ENCODE peak calls at places on chromosomes 11 and 22, in ten cellular contexts. G is C1 segment of cervical spinal cord; N is GM19239; X is AG04450; P is EH; L is tibial nerve; V is epithelial cell of esophagus; C is effector memory CD4-positive, alpha-beta T cell; O is caudate nucleus; R is pons. D is an unnamed sample.

GRCh38 chr11:131745405-131745804 is 375.0 kb downstream of the NTM start:
- DNase-seq in G (no peak), N (no peak), X (no peak), P (peak), L (no peak), V (peak), C (no peak), O (no peak), R (no peak), D (no peak)

GRCh38 chr11:71935338-71935925 is 6.6 kb downstream of the RNF121 start:
- DNase-seq in G (no peak), N (no peak), X (no peak), P (no peak), L (no peak), V (no peak), C (no peak), O (no peak), R (no peak), D (no peak)

GRCh38 chr11:62552931-62553838 is 6.6 kb upstream of the AHNAK start:
- DNase-seq in G (peak), N (no peak), X (peak), P (peak), L (peak), V (peak), C (peak), O (no peak), R (no peak), D (peak)

GRCh38 chr11:15627560-15627959 is 512.8 kb downstream of the INSC start:
- DNase-seq in G (no peak), N (no peak), X (peak), P (peak), L (no peak), V (peak), C (no peak), O (no peak), R (no peak), D (no peak)

GRCh38 chr22:36364255-36365019 is 23.3 kb downstream of the MYH9 start:
- DNase-seq in G (no peak), N (no peak), X (no peak), P (no peak), L (no peak), V (no peak), C (no peak), O (no peak), R (no peak), D (no peak)

GRCh38 chr11:62444835-62445234 is 26.0 kb downstream of the SCGB1A1 start:
- DNase-seq in G (no peak), N (no peak), X (no peak), P (no peak), L (no peak), V (no peak), C (no peak), O (no peak), R (no peak), D (no peak)

GRCh38 chr11:41177791-41178190 is 281.7 kb downstream of the LRRC4C start:
- DNase-seq in G (no peak), N (no peak), X (no peak), P (no peak), L (no peak), V (no peak), C (no peak), O (no peak), R (no peak), D (no peak)

GRCh38 chr11:73185680-73186293 is 32.3 kb upstream of the P2RY2 start:
- DNase-seq in G (no peak), N (no peak), X (peak), P (peak), L (no peak), V (peak), C (no peak), O (no peak), R (no peak), D (peak)

GRCh38 chr11:76251576-76251975 is 45.3 kb upstream of the WNT11 start:
- DNase-seq in G (no peak), N (no peak), X (no peak), P (no peak), L (no peak), V (no peak), C (no peak), O (no peak), R (no peak), D (no peak)

GRCh38 chr11:23311986-23312940 is 452.0 kb upstream of the CCDC179 start:
- DNase-seq in G (no peak), N (no peak), X (no peak), P (peak), L (no peak), V (peak), C (no peak), O (no peak), R (no peak), D (no peak)

GRCh38 chr11:78841451-78842060 is 266.9 kb upstream of the NARS2 start:
- DNase-seq in G (no peak), N (no peak), X (no peak), P (no peak), L (no peak), V (peak), C (no peak), O (no peak), R (no peak), D (no peak)

GRCh38 chr11:27972432-27973170 is 135.4 kb downstream of the KIF18A start:
- DNase-seq in G (no peak), N (no peak), X (no peak), P (peak), L (no peak), V (peak), C (no peak), O (no peak), R (no peak), D (no peak)

GRCh38 chr11:2092956-2093412 is 46.2 kb downstream of the IGF2 start:
- DNase-seq in G (no peak), N (no peak), X (no peak), P (peak), L (no peak), V (peak), C (peak), O (no peak), R (peak), D (peak)

GRCh38 chr11:33674035-33674814 is 26.4 kb downstream of the C11orf91 start:
- DNase-seq in G (no peak), N (no peak), X (peak), P (peak), L (no peak), V (no peak), C (no peak), O (no peak), R (no peak), D (no peak)

GRCh38 chr11:10139656-10140055 is 154.4 kb downstream of the SBF2 start:
- DNase-seq in G (no peak), N (no peak), X (no peak), P (peak), L (no peak), V (peak), C (no peak), O (no peak), R (no peak), D (no peak)

GRCh38 chr11:115255006-115255762 is 249.0 kb downstream of the CADM1 start:
- DNase-seq in G (no peak), N (no peak), X (no peak), P (peak), L (no peak), V (no peak), C (no peak), O (no peak), R (no peak), D (no peak)

GRCh38 chr11:61281581-61282250 is 13.4 kb downstream of the VWCE start:
- DNase-seq in G (no peak), N (no peak), X (no peak), P (peak), L (no peak), V (peak), C (no peak), O (no peak), R (no peak), D (no peak)

GRCh38 chr22:38967451-38968450 is 10.3 kb downstream of the APOBEC3A start:
- DNase-seq in G (no peak), N (no peak), X (no peak), P (no peak), L (no peak), V (no peak), C (no peak), O (no peak), R (peak), D (peak)

GRCh38 chr11:2945757-2946287 is 16.6 kb upstream of the PHLDA2 start:
- DNase-seq in G (no peak), N (no peak), X (no peak), P (no peak), L (no peak), V (no peak), C (no peak), O (no peak), R (no peak), D (no peak)

GRCh38 chr11:20161230-20161918 is 1.1 kb upstream of the DBX1 start:
- DNase-seq in G (no peak), N (no peak), X (no peak), P (peak), L (no peak), V (no peak), C (no peak), O (no peak), R (no peak), D (no peak)

GRCh38 chr11:121348220-121348875 is 55.8 kb downstream of the SC5D start:
- DNase-seq in G (no peak), N (no peak), X (no peak), P (no peak), L (no peak), V (no peak), C (no peak), O (no peak), R (no peak), D (no peak)

GRCh38 chr11:12179521-12179920 is 69.1 kb downstream of the MICAL2 start:
- DNase-seq in G (no peak), N (no peak), X (no peak), P (no peak), L (no peak), V (no peak), C (no peak), O (no peak), R (no peak), D (no peak)

GRCh38 chr11:75287579-75287978 is 47.0 kb downstream of the TPBGL start:
- DNase-seq in G (no peak), N (no peak), X (no peak), P (no peak), L (no peak), V (no peak), C (no peak), O (no peak), R (no peak), D (no peak)

GRCh38 chr11:94938399-94939055 is 34.8 kb downstream of the CWC15 start:
- DNase-seq in G (no peak), N (no peak), X (no peak), P (peak), L (peak), V (no peak), C (no peak), O (no peak), R (peak), D (peak)

GRCh38 chr11:109794501-109794900 is 298.7 kb upstream of the ZC3H12C start:
- DNase-seq in G (no peak), N (no peak), X (no peak), P (no peak), L (no peak), V (no peak), C (no peak), O (no peak), R (no peak), D (no peak)

GRCh38 chr11:126655807-126656128 is 300.3 kb downstream of the ST3GAL4 start:
- DNase-seq in G (no peak), N (no peak), X (no peak), P (peak), L (no peak), V (peak), C (no peak), O (no peak), R (peak), D (no peak)

GRCh38 chr11:122045181-122045586 is 70.8 kb downstream of the BLID start:
- DNase-seq in G (no peak), N (no peak), X (peak), P (peak), L (no peak), V (peak), C (no peak), O (no peak), R (no peak), D (no peak)